ENCODE peak calls at places on chromosome 1, in six cellular contexts. X is K562, Z is SK-N-SH, L is IMR-90, S is GM12878, H is HepG2. J is an unnamed sample.
A peak's percentile ranks its signal among the peaks of the same experiment; 100 is the strongest.

GRCh38 chr1:236759252-236759859 is 35.7 kb upstream of the MTR start:
- DNase-seq in X (peak; percentile 75), Z (peak; percentile 44), L (peak; percentile 42), S (peak; percentile 7), H (peak; percentile 35), J (peak; percentile 26)

GRCh38 chr1:70840260-70840953 is 207.2 kb downstream of the PTGER3 start:
- DNase-seq in X (no peak), Z (no peak), L (no peak), S (no peak), H (no peak), J (no peak)

GRCh38 chr1:14599173-14599754 is 779 bp downstream of the KAZN start:
- DNase-seq in X (no peak), Z (no peak), L (no peak), S (no peak), H (no peak), J (no peak)

GRCh38 chr1:58883037-58883887 is 99.4 kb upstream of the JUN start:
- DNase-seq in X (peak; percentile 89), Z (no peak), L (peak; percentile 97), S (no peak), H (peak; percentile 93), J (peak; percentile 41)

GRCh38 chr1:239805042-239805441 is 286.6 kb upstream of the FMN2 start:
- DNase-seq in X (no peak), Z (no peak), L (no peak), S (no peak), H (no peak), J (no peak)

GRCh38 chr1:236103646-236104218 is 38.6 kb upstream of the GPR137B start:
- DNase-seq in X (peak; percentile 86), Z (peak; percentile 83), L (peak; percentile 57), S (no peak), H (peak; percentile 42), J (peak; percentile 85)

GRCh38 chr1:201385299-201385891 is 7.9 kb upstream of the TNNT2 start:
- DNase-seq in X (peak; percentile 72), Z (peak; percentile 82), L (peak; percentile 19), S (no peak), H (peak; percentile 62), J (peak; percentile 76)

GRCh38 chr1:156608036-156608674 is 6.9 kb upstream of the GPATCH4 start:
- DNase-seq in X (peak; percentile 80), Z (peak; percentile 65), L (peak; percentile 75), S (peak; percentile 62), H (peak; percentile 70), J (peak; percentile 67)

GRCh38 chr1:95650631-95651030 is 416.6 kb downstream of the RWDD3 start:
- DNase-seq in X (no peak), Z (no peak), L (no peak), S (no peak), H (no peak), J (no peak)

GRCh38 chr1:53409695-53410094 is 49.5 kb upstream of the DMRTB1 start:
- DNase-seq in X (no peak), Z (peak; percentile 51), L (no peak), S (no peak), H (no peak), J (no peak)

GRCh38 chr1:75487399-75487798 is 123.5 kb downstream of the SLC44A5 start:
- DNase-seq in X (no peak), Z (no peak), L (no peak), S (no peak), H (no peak), J (no peak)
- TF ChIP-seq SMC3 in X (no peak), Z (no peak), L (no peak), S (no peak), H (no peak), J (no peak)

GRCh38 chr1:213830371-213830770 is 157.4 kb upstream of the PROX1 start:
- DNase-seq in X (no peak), Z (no peak), L (no peak), S (no peak), H (no peak), J (no peak)
- TF ChIP-seq SMC3 in X (no peak), Z (no peak), L (no peak), S (no peak), H (no peak), J (no peak)

DNA sequence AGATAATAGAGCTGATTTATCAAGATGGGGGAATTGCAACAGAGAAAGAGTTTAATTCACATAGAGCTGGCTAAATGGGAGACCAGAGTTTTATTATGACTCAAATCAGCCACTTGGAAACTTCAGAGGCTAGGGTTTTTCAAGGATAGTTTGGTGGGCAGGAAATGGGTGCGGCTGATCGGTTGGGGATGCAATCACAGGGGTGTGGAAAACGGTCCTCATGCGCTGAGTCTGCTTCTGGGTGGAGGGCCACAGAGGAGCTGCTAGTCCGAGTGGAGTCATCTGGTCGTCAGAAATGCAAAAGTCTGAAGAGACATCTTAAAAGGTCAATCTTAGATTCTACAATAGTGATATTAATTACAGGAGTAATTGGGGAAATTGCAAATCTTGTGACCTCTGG is 32.0 kb upstream of the FAM89A start:
- DNase-seq in X (no peak), Z (no peak), L (no peak), S (no peak), H (no peak), J (no peak)
- TF ChIP-seq SMC3 in X (no peak), Z (no peak), L (no peak), S (no peak), H (no peak), J (no peak)

GRCh38 chr1:8026976-8027747 is 1.1 kb upstream of the ERRFI1 start:
- DNase-seq in X (no peak), Z (no peak), L (peak; percentile 80), S (no peak), H (peak; percentile 95), J (no peak)
- TF ChIP-seq SMC3 in X (no peak), Z (no peak), L (no peak), S (no peak), H (peak; percentile 9), J (peak; percentile 43)